ENCODE peak calls at places on chromosome 21, in ten cellular contexts. One of them, this sample, is unnamed.

GRCh38 chr21:25578070-25578961 is 29.0 kb downstream of the MRPL39 start:
- DNase-seq in effector CD4-positive, alpha-beta T cell: no peak
- DNase-seq in GM19239: no peak
- DNase-seq in mesothelial cell of epicardium: no peak
- DNase-seq in activated naive CD4-positive, alpha-beta T cell treated with anti-CD3 and anti-CD28 coated beads, Interleukin-2, amount 50 U/mL, for 16 hours: peak
- DNase-seq in lung microvascular endothelial cell: no peak
- DNase-seq in GDM1: no peak
- DNase-seq in glomerular endothelial cell: no peak
- DNase-seq in HTR-8/SVneo: no peak
- DNase-seq in stimulated activated CD8-positive, alpha-beta memory T cell treated with anti-CD3 and anti-CD28 coated beads, Interleukin-7, amount 100 ng/mL, for 48 hours: no peak
- DNase-seq in this sample: no peak

GRCh38 chr21:28229811-28230210 is 762.9 kb downstream of the LTN1 start:
- DNase-seq in effector CD4-positive, alpha-beta T cell: no peak
- DNase-seq in GM19239: no peak
- DNase-seq in mesothelial cell of epicardium: no peak
- DNase-seq in activated naive CD4-positive, alpha-beta T cell treated with anti-CD3 and anti-CD28 coated beads, Interleukin-2, amount 50 U/mL, for 16 hours: no peak
- DNase-seq in lung microvascular endothelial cell: no peak
- DNase-seq in GDM1: no peak
- DNase-seq in glomerular endothelial cell: peak
- DNase-seq in HTR-8/SVneo: peak
- DNase-seq in stimulated activated CD8-positive, alpha-beta memory T cell treated with anti-CD3 and anti-CD28 coated beads, Interleukin-7, amount 100 ng/mL, for 48 hours: no peak
- DNase-seq in this sample: no peak

GRCh38 chr21:46002841-46003574 is 21.4 kb downstream of the COL6A1 start:
- DNase-seq in effector CD4-positive, alpha-beta T cell: no peak
- DNase-seq in GM19239: no peak
- DNase-seq in mesothelial cell of epicardium: peak
- DNase-seq in activated naive CD4-positive, alpha-beta T cell treated with anti-CD3 and anti-CD28 coated beads, Interleukin-2, amount 50 U/mL, for 16 hours: no peak
- DNase-seq in lung microvascular endothelial cell: no peak
- DNase-seq in GDM1: no peak
- DNase-seq in glomerular endothelial cell: no peak
- DNase-seq in HTR-8/SVneo: no peak
- DNase-seq in stimulated activated CD8-positive, alpha-beta memory T cell treated with anti-CD3 and anti-CD28 coated beads, Interleukin-7, amount 100 ng/mL, for 48 hours: no peak
- DNase-seq in this sample: no peak

GRCh38 chr21:32641715-32642698 is 29.8 kb upstream of the CFAP298 start:
- DNase-seq in effector CD4-positive, alpha-beta T cell: no peak
- DNase-seq in GM19239: no peak
- DNase-seq in mesothelial cell of epicardium: no peak
- DNase-seq in activated naive CD4-positive, alpha-beta T cell treated with anti-CD3 and anti-CD28 coated beads, Interleukin-2, amount 50 U/mL, for 16 hours: no peak
- DNase-seq in lung microvascular endothelial cell: no peak
- DNase-seq in GDM1: no peak
- DNase-seq in glomerular endothelial cell: no peak
- DNase-seq in HTR-8/SVneo: no peak
- DNase-seq in stimulated activated CD8-positive, alpha-beta memory T cell treated with anti-CD3 and anti-CD28 coated beads, Interleukin-7, amount 100 ng/mL, for 48 hours: no peak
- DNase-seq in this sample: peak

GRCh38 chr21:42220138-42220701 is 1.3 kb downstream of the ABCG1 start:
- DNase-seq in effector CD4-positive, alpha-beta T cell: peak
- DNase-seq in GM19239: peak
- DNase-seq in mesothelial cell of epicardium: no peak
- DNase-seq in activated naive CD4-positive, alpha-beta T cell treated with anti-CD3 and anti-CD28 coated beads, Interleukin-2, amount 50 U/mL, for 16 hours: peak
- DNase-seq in lung microvascular endothelial cell: peak
- DNase-seq in GDM1: peak
- DNase-seq in glomerular endothelial cell: no peak
- DNase-seq in HTR-8/SVneo: peak
- DNase-seq in stimulated activated CD8-positive, alpha-beta memory T cell treated with anti-CD3 and anti-CD28 coated beads, Interleukin-7, amount 100 ng/mL, for 48 hours: no peak
- DNase-seq in this sample: no peak

GRCh38 chr21:42463861-42464515 is 32.0 kb downstream of the RSPH1 start:
- DNase-seq in effector CD4-positive, alpha-beta T cell: peak
- DNase-seq in GM19239: no peak
- DNase-seq in mesothelial cell of epicardium: no peak
- DNase-seq in activated naive CD4-positive, alpha-beta T cell treated with anti-CD3 and anti-CD28 coated beads, Interleukin-2, amount 50 U/mL, for 16 hours: peak
- DNase-seq in lung microvascular endothelial cell: peak
- DNase-seq in GDM1: peak
- DNase-seq in glomerular endothelial cell: peak
- DNase-seq in HTR-8/SVneo: no peak
- DNase-seq in stimulated activated CD8-positive, alpha-beta memory T cell treated with anti-CD3 and anti-CD28 coated beads, Interleukin-7, amount 100 ng/mL, for 48 hours: no peak
- DNase-seq in this sample: peak

GRCh38 chr21:46191257-46191685 is 7.0 kb upstream of the SPATC1L start:
- DNase-seq in effector CD4-positive, alpha-beta T cell: no peak
- DNase-seq in GM19239: no peak
- DNase-seq in mesothelial cell of epicardium: no peak
- DNase-seq in activated naive CD4-positive, alpha-beta T cell treated with anti-CD3 and anti-CD28 coated beads, Interleukin-2, amount 50 U/mL, for 16 hours: no peak
- DNase-seq in lung microvascular endothelial cell: peak
- DNase-seq in GDM1: no peak
- DNase-seq in glomerular endothelial cell: no peak
- DNase-seq in HTR-8/SVneo: peak
- DNase-seq in stimulated activated CD8-positive, alpha-beta memory T cell treated with anti-CD3 and anti-CD28 coated beads, Interleukin-7, amount 100 ng/mL, for 48 hours: no peak
- DNase-seq in this sample: no peak

GRCh38 chr21:44982558-44983244 is 42.9 kb downstream of the SLX9 start:
- DNase-seq in effector CD4-positive, alpha-beta T cell: no peak
- DNase-seq in GM19239: no peak
- DNase-seq in mesothelial cell of epicardium: no peak
- DNase-seq in activated naive CD4-positive, alpha-beta T cell treated with anti-CD3 and anti-CD28 coated beads, Interleukin-2, amount 50 U/mL, for 16 hours: no peak
- DNase-seq in lung microvascular endothelial cell: peak
- DNase-seq in GDM1: no peak
- DNase-seq in glomerular endothelial cell: no peak
- DNase-seq in HTR-8/SVneo: no peak
- DNase-seq in stimulated activated CD8-positive, alpha-beta memory T cell treated with anti-CD3 and anti-CD28 coated beads, Interleukin-7, amount 100 ng/mL, for 48 hours: no peak
- DNase-seq in this sample: no peak

GRCh38 chr21:29232601-29233541 is 65.9 kb upstream of the BACH1 start:
- DNase-seq in effector CD4-positive, alpha-beta T cell: no peak
- DNase-seq in GM19239: no peak
- DNase-seq in mesothelial cell of epicardium: no peak
- DNase-seq in activated naive CD4-positive, alpha-beta T cell treated with anti-CD3 and anti-CD28 coated beads, Interleukin-2, amount 50 U/mL, for 16 hours: no peak
- DNase-seq in lung microvascular endothelial cell: peak
- DNase-seq in GDM1: no peak
- DNase-seq in glomerular endothelial cell: no peak
- DNase-seq in HTR-8/SVneo: peak
- DNase-seq in stimulated activated CD8-positive, alpha-beta memory T cell treated with anti-CD3 and anti-CD28 coated beads, Interleukin-7, amount 100 ng/mL, for 48 hours: no peak
- DNase-seq in this sample: peak

GRCh38 chr21:35438643-35439404 is 389.7 kb upstream of the RUNX1 start:
- DNase-seq in effector CD4-positive, alpha-beta T cell: no peak
- DNase-seq in GM19239: no peak
- DNase-seq in mesothelial cell of epicardium: no peak
- DNase-seq in activated naive CD4-positive, alpha-beta T cell treated with anti-CD3 and anti-CD28 coated beads, Interleukin-2, amount 50 U/mL, for 16 hours: no peak
- DNase-seq in lung microvascular endothelial cell: no peak
- DNase-seq in GDM1: no peak
- DNase-seq in glomerular endothelial cell: no peak
- DNase-seq in HTR-8/SVneo: no peak
- DNase-seq in stimulated activated CD8-positive, alpha-beta memory T cell treated with anti-CD3 and anti-CD28 coated beads, Interleukin-7, amount 100 ng/mL, for 48 hours: no peak
- DNase-seq in this sample: peak

GRCh38 chr21:20737227-20737626 is 261.0 kb upstream of the NCAM2 start:
- DNase-seq in effector CD4-positive, alpha-beta T cell: no peak
- DNase-seq in GM19239: no peak
- DNase-seq in mesothelial cell of epicardium: no peak
- DNase-seq in activated naive CD4-positive, alpha-beta T cell treated with anti-CD3 and anti-CD28 coated beads, Interleukin-2, amount 50 U/mL, for 16 hours: no peak
- DNase-seq in lung microvascular endothelial cell: no peak
- DNase-seq in GDM1: no peak
- DNase-seq in glomerular endothelial cell: no peak
- DNase-seq in HTR-8/SVneo: no peak
- DNase-seq in stimulated activated CD8-positive, alpha-beta memory T cell treated with anti-CD3 and anti-CD28 coated beads, Interleukin-7, amount 100 ng/mL, for 48 hours: no peak
- DNase-seq in this sample: no peak

GRCh38 chr21:28436286-28436932 is 556.3 kb downstream of the LTN1 start:
- DNase-seq in effector CD4-positive, alpha-beta T cell: no peak
- DNase-seq in GM19239: no peak
- DNase-seq in mesothelial cell of epicardium: no peak
- DNase-seq in activated naive CD4-positive, alpha-beta T cell treated with anti-CD3 and anti-CD28 coated beads, Interleukin-2, amount 50 U/mL, for 16 hours: no peak
- DNase-seq in lung microvascular endothelial cell: no peak
- DNase-seq in GDM1: no peak
- DNase-seq in glomerular endothelial cell: peak
- DNase-seq in HTR-8/SVneo: peak
- DNase-seq in stimulated activated CD8-positive, alpha-beta memory T cell treated with anti-CD3 and anti-CD28 coated beads, Interleukin-7, amount 100 ng/mL, for 48 hours: no peak
- DNase-seq in this sample: no peak

GRCh38 chr21:28938726-28939125 is 54.0 kb downstream of the LTN1 start:
- DNase-seq in effector CD4-positive, alpha-beta T cell: no peak
- DNase-seq in GM19239: no peak
- DNase-seq in mesothelial cell of epicardium: no peak
- DNase-seq in activated naive CD4-positive, alpha-beta T cell treated with anti-CD3 and anti-CD28 coated beads, Interleukin-2, amount 50 U/mL, for 16 hours: no peak
- DNase-seq in lung microvascular endothelial cell: peak
- DNase-seq in GDM1: no peak
- DNase-seq in glomerular endothelial cell: no peak
- DNase-seq in HTR-8/SVneo: no peak
- DNase-seq in stimulated activated CD8-positive, alpha-beta memory T cell treated with anti-CD3 and anti-CD28 coated beads, Interleukin-7, amount 100 ng/mL, for 48 hours: no peak
- DNase-seq in this sample: no peak

GRCh38 chr21:20946701-20947100 is 51.5 kb upstream of the NCAM2 start:
- DNase-seq in effector CD4-positive, alpha-beta T cell: no peak
- DNase-seq in GM19239: no peak
- DNase-seq in mesothelial cell of epicardium: no peak
- DNase-seq in activated naive CD4-positive, alpha-beta T cell treated with anti-CD3 and anti-CD28 coated beads, Interleukin-2, amount 50 U/mL, for 16 hours: no peak
- DNase-seq in lung microvascular endothelial cell: no peak
- DNase-seq in GDM1: no peak
- DNase-seq in glomerular endothelial cell: no peak
- DNase-seq in HTR-8/SVneo: no peak
- DNase-seq in stimulated activated CD8-positive, alpha-beta memory T cell treated with anti-CD3 and anti-CD28 coated beads, Interleukin-7, amount 100 ng/mL, for 48 hours: no peak
- DNase-seq in this sample: no peak

GRCh38 chr21:46557469-46557868 is 47.4 kb downstream of the S100B start:
- DNase-seq in effector CD4-positive, alpha-beta T cell: no peak
- DNase-seq in GM19239: no peak
- DNase-seq in mesothelial cell of epicardium: no peak
- DNase-seq in activated naive CD4-positive, alpha-beta T cell treated with anti-CD3 and anti-CD28 coated beads, Interleukin-2, amount 50 U/mL, for 16 hours: no peak
- DNase-seq in lung microvascular endothelial cell: no peak
- DNase-seq in GDM1: no peak
- DNase-seq in glomerular endothelial cell: no peak
- DNase-seq in HTR-8/SVneo: no peak
- DNase-seq in stimulated activated CD8-positive, alpha-beta memory T cell treated with anti-CD3 and anti-CD28 coated beads, Interleukin-7, amount 100 ng/mL, for 48 hours: no peak
- DNase-seq in this sample: no peak

GRCh38 chr21:34009193-34009592 is 64.2 kb upstream of the MRPS6 start:
- DNase-seq in effector CD4-positive, alpha-beta T cell: no peak
- DNase-seq in GM19239: no peak
- DNase-seq in mesothelial cell of epicardium: no peak
- DNase-seq in activated naive CD4-positive, alpha-beta T cell treated with anti-CD3 and anti-CD28 coated beads, Interleukin-2, amount 50 U/mL, for 16 hours: no peak
- DNase-seq in lung microvascular endothelial cell: no peak
- DNase-seq in GDM1: no peak
- DNase-seq in glomerular endothelial cell: no peak
- DNase-seq in HTR-8/SVneo: no peak
- DNase-seq in stimulated activated CD8-positive, alpha-beta memory T cell treated with anti-CD3 and anti-CD28 coated beads, Interleukin-7, amount 100 ng/mL, for 48 hours: no peak
- DNase-seq in this sample: no peak

GRCh38 chr21:41576010-41576615 is 68.2 kb upstream of the TMPRSS2 start:
- DNase-seq in effector CD4-positive, alpha-beta T cell: no peak
- DNase-seq in GM19239: no peak
- DNase-seq in mesothelial cell of epicardium: no peak
- DNase-seq in activated naive CD4-positive, alpha-beta T cell treated with anti-CD3 and anti-CD28 coated beads, Interleukin-2, amount 50 U/mL, for 16 hours: no peak
- DNase-seq in lung microvascular endothelial cell: no peak
- DNase-seq in GDM1: no peak
- DNase-seq in glomerular endothelial cell: no peak
- DNase-seq in HTR-8/SVneo: no peak
- DNase-seq in stimulated activated CD8-positive, alpha-beta memory T cell treated with anti-CD3 and anti-CD28 coated beads, Interleukin-7, amount 100 ng/mL, for 48 hours: no peak
- DNase-seq in this sample: no peak

This sample was measured in SK-MEL-5.